ENCODE peak calls at places on chromosomes 6 and 20, in five cellular contexts. L, Z, E, I and X are unnamed samples.
A peak's percentile ranks its signal among the peaks of the same experiment; 100 is the strongest.

GRCh38 chr20:20318318-20319161 is 49.4 kb upstream of the INSM1 start:
- DNase-seq in L (no peak), Z (no peak), E (no peak), I (no peak), X (no peak)

GRCh38 chr6:19204445-19204844 is 632.7 kb upstream of the ID4 start:
- DNase-seq in L (no peak), Z (no peak), E (no peak), I (no peak), X (no peak)

GRCh38 chr20:17966432-17967312 is 1.9 kb downstream of the SNX5 start:
- DNase-seq in L (no peak), Z (no peak), E (no peak), I (peak; percentile 46), X (no peak)

GRCh38 chr6:79586548-79586947 is 44.6 kb upstream of the SH3BGRL2 start:
- DNase-seq in L (no peak), Z (peak; percentile 50), E (no peak), I (peak; percentile 37), X (no peak)

GRCh38 chr6:137248702-137249101 is 29.5 kb upstream of the IFNGR1 start:
- DNase-seq in L (no peak), Z (no peak), E (peak; percentile 26), I (no peak), X (no peak)

GRCh38 chr6:163529605-163530004 is 115.1 kb downstream of the QKI start:
- DNase-seq in L (no peak), Z (no peak), E (no peak), I (peak; percentile 8), X (no peak)

GRCh38 chr20:35718972-35719635 is 19.9 kb downstream of the ROMO1 start:
- DNase-seq in L (no peak), Z (no peak), E (no peak), I (no peak), X (no peak)

GRCh38 chr6:103674790-103675189 is 1184.9 kb downstream of the HACE1 start:
- DNase-seq in L (no peak), Z (no peak), E (no peak), I (no peak), X (no peak)

GRCh38 chr20:62367483-62368302 is 581 bp upstream of the LAMA5 start:
- DNase-seq in L (peak; percentile 60), Z (no peak), E (peak; percentile 58), I (peak; percentile 72), X (peak; percentile 71)

GRCh38 chr6:108574457-108575149 is 13.9 kb downstream of the FOXO3 start:
- DNase-seq in L (no peak), Z (no peak), E (no peak), I (no peak), X (peak; percentile 65)

GRCh38 chr6:108578166-108578565 is 17.4 kb downstream of the FOXO3 start:
- DNase-seq in L (no peak), Z (no peak), E (no peak), I (no peak), X (no peak)

GRCh38 chr6:108578595-108579038 is 17.9 kb downstream of the FOXO3 start:
- DNase-seq in L (no peak), Z (no peak), E (no peak), I (peak; percentile 59), X (peak; percentile 56)

GRCh38 chr6:108575905-108576494 is 15.3 kb downstream of the FOXO3 start:
- DNase-seq in L (no peak), Z (no peak), E (no peak), I (no peak), X (no peak)

DNA sequence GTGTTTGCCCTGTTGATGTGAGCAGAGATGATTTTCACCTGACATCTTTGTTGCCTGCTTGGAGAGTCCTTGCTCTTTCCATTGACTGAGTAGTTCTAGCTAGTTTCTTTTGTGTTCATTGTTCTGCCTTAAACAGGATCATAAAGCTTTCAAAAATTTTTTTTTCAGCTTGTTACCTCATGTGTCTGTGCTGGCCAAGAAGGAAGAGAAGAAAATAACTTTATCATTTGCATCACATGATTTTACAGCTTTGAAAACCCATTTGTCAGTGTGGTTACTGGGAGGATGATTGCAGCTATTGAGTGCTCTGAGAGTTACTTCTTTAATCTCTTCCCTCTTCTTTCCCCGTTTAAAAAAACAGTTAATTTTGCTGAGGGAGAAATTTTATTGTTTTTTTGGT is 16.0 kb downstream of the FOXO3 start:
- DNase-seq in L (no peak), Z (no peak), E (no peak), I (no peak), X (no peak)
- H3K4me1 ChIP-seq in L (peaks cover 58% of the 10 kb centered on the region), Z (peaks cover 15% of the 10 kb centered on the region), E (peaks cover 42% of the 10 kb centered on the region), I (peaks cover 50% of the 10 kb centered on the region), X (peaks cover 49% of the 10 kb centered on the region)

DNA sequence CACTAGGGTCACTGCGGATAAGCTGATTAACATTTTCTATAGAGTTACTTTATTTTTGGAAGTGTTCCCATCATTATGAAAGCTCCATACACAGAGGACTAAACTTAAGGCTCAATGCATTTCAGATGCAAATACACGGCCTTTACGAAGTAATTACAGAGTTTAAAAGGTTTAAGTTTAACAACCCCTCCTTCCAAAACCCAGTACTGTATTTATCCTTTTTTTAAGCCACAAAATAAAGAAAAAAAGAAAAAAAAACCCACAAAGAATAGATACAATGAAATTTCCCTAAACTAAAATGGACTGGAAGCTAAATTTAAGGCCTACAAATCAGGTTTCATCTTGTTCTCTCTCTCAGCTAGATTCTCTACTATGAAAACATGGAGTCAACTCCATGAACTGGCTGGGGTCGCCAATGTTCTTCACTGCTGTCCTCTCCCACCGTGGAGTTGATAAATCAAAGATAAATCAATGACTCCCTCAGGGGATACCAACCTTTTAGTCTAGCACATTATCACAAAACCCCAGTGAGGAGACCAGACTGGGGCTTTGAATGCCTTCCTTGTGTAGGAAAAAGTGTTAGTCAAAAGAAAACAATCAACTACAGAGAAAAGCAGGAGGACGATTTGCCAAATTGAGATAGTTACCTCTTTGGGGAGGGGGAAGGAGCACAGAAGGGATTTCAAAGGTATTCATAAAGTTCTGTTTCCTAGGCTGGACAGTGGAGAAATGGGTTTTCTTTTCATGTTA is 52.5 kb downstream of the TNFRSF21 start:
- DNase-seq in L (no peak), Z (no peak), E (peak; percentile 10), I (no peak), X (no peak)
- H3K4me1 ChIP-seq in L (no peaks in the 10 kb centered on the region), Z (no peaks in the 10 kb centered on the region), E (peaks cover 15% of the 10 kb centered on the region), I (no peaks in the 10 kb centered on the region), X (no peaks in the 10 kb centered on the region)

GRCh38 chr20:49687595-49688567 is 25.8 kb downstream of the B4GALT5 start:
- DNase-seq in L (no peak), Z (no peak), E (no peak), I (no peak), X (no peak)
- H3K4me1 ChIP-seq in L (peaks cover 61% of the 10 kb centered on the region), Z (peaks cover 77% of the 10 kb centered on the region), E (peaks cover 98% of the 10 kb centered on the region), I (peaks cover 33% of the 10 kb centered on the region), X (peaks cover 44% of the 10 kb centered on the region)

DNA sequence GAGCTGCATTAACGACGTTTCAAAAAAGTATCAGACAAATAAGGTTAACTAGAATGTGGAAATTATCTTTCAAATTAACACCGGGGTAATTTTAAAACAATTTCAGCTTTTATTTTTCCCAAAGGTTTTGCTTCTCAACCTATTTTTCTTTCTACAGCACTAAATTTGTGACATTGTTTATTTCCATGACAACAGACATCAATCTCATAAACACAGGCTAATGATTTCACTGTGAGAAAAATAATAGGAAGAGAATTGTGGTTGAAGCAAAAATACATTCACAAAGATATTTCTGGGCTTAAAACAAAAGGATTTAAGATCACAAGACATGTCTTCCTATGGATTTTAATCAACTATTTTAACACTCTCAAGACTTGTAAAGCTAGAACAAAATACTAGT is 38.4 kb downstream of the COL12A1 start:
- DNase-seq in L (no peak), Z (no peak), E (no peak), I (no peak), X (no peak)
- H3K4me1 ChIP-seq in L (no peaks in the 10 kb centered on the region), Z (no peaks in the 10 kb centered on the region), E (peaks cover 8% of the 10 kb centered on the region), I (no peaks in the 10 kb centered on the region), X (no peaks in the 10 kb centered on the region)

GRCh38 chr20:10352934-10353866 is 80.8 kb downstream of the MKKS start:
- DNase-seq in L (no peak), Z (no peak), E (no peak), I (no peak), X (no peak)
- H3K4me1 ChIP-seq in L (peaks cover 3% of the 10 kb centered on the region), Z (no peaks in the 10 kb centered on the region), E (peaks cover 17% of the 10 kb centered on the region), I (peaks cover 14% of the 10 kb centered on the region), X (no peaks in the 10 kb centered on the region)